ENCODE peak calls at places on chromosomes 4 and X, in five cellular contexts. G is AG08395, P is NCI-H187, U is germinal center, T is Caki2. A is an unnamed sample.

GRCh38 chr4:165709526-165709925 is 163.5 kb upstream of the TLL1 start:
- DNase-seq in U (no peak), P (no peak), G (no peak), T (no peak), A (no peak)

GRCh38 chrX:115058276-115058675 is 40.9 kb upstream of the IL13RA2 start:
- DNase-seq in T (no peak), P (no peak), G (peak), U (no peak), A (no peak)

GRCh38 chr4:108111781-108112180 is 57.0 kb downstream of the LEF1 start:
- DNase-seq in G (no peak), P (no peak), U (no peak), T (no peak), A (no peak)

GRCh38 chr4:52102587-52102986 is 51.5 kb downstream of the SPATA18 start:
- DNase-seq in U (no peak), G (no peak), P (no peak), T (peak), A (peak)

GRCh38 chr4:98851806-98852205 is 77.1 kb downstream of the EIF4E start:
- DNase-seq in U (no peak), T (no peak), P (no peak), G (no peak), A (no peak)

GRCh38 chr4:128940966-128941365 is 131.5 kb downstream of the JADE1 start:
- DNase-seq in P (no peak), G (no peak), U (no peak), T (no peak), A (no peak)

GRCh38 chr4:53306729-53307128 is 59.1 kb downstream of the SCFD2 start:
- DNase-seq in U (no peak), P (no peak), G (peak), T (no peak), A (no peak)

GRCh38 chrX:41301438-41301824 is 32.5 kb upstream of the DDX3X start:
- DNase-seq in P (no peak), U (no peak), G (no peak), T (no peak), A (no peak)

GRCh38 chr4:24394041-24394440 is 190.3 kb downstream of the DHX15 start:
- DNase-seq in T (peak), U (no peak), P (no peak), G (peak), A (no peak)

A was measured in LoVo.